ENCODE peak calls at places on chromosomes 11 and 22, in four cellular contexts. C is activated CD4-positive, alpha-beta memory T cell treated with anti-CD3 and anti-CD28 coated beads for 36 hours; L is LHCN-M2; Z is GM04503. H is an unnamed sample.

GRCh38 chr11:44763111-44763820 is 36.5 kb downstream of the TSPAN18 start:
- DNase-seq in Z (no peak), L (no peak), C (peak), H (peak)

GRCh38 chr11:64762277-64762915 is 2.6 kb upstream of the PYGM start:
- DNase-seq in Z (no peak), C (no peak), L (no peak), H (no peak)

GRCh38 chr11:27304514-27304913 is 58.5 kb downstream of the CCDC34 start:
- DNase-seq in Z (no peak), C (no peak), L (no peak), H (no peak)

GRCh38 chr22:42644422-42645340 is 4.3 kb upstream of the ATP5MGL start:
- DNase-seq in L (peak), C (no peak), Z (no peak), H (no peak)

GRCh38 chr22:26891431-26891830 is 234.0 kb downstream of the MIAT start:
- DNase-seq in L (no peak), C (no peak), Z (no peak), H (no peak)

GRCh38 chr11:124080319-124081001 is 34.8 kb upstream of the VWA5A start:
- DNase-seq in L (no peak), C (no peak), Z (no peak), H (no peak)

GRCh38 chr11:77525455-77526091 is 51.7 kb upstream of the PAK1 start:
- DNase-seq in C (no peak), L (no peak), Z (no peak), H (no peak)

GRCh38 chr22:32622004-32622761 is 147.6 kb downstream of the FBXO7 start:
- DNase-seq in L (peak), C (no peak), Z (peak), H (no peak)

GRCh38 chr11:70502677-70503076 is 104.3 kb downstream of the CTTN start:
- DNase-seq in Z (no peak), L (no peak), C (no peak), H (no peak)

GRCh38 chr11:130115218-130115617 is 44.4 kb upstream of the ST14 start:
- DNase-seq in L (no peak), C (no peak), Z (no peak), H (no peak)

GRCh38 chr11:69360606-69361005 is 66.7 kb downstream of the MYEOV start:
- DNase-seq in L (no peak), Z (no peak), C (peak), H (no peak)

GRCh38 chr11:130165601-130166456 is 6.2 kb downstream of the ST14 start:
- DNase-seq in Z (no peak), C (no peak), L (no peak), H (no peak)

GRCh38 chr11:70504246-70505020 is 106.1 kb downstream of the CTTN start:
- DNase-seq in L (no peak), Z (no peak), C (no peak), H (no peak)

GRCh38 chr11:68009391-68010000 is 631 bp upstream of the ALDH3B1 start:
- DNase-seq in L (peak), Z (no peak), C (peak), H (no peak)

GRCh38 chr22:22060200-22061084 is 77.9 kb upstream of the TOP3B start:
- DNase-seq in L (peak), Z (no peak), C (peak), H (peak)

GRCh38 chr22:20456722-20457076 is 19.1 kb upstream of the SCARF2 start:
- DNase-seq in L (no peak), C (no peak), Z (no peak), H (no peak)

GRCh38 chr11:19740586-19740985 is 27.9 kb downstream of the NAV2 start:
- DNase-seq in Z (no peak), C (no peak), L (no peak), H (peak)

GRCh38 chr11:12187399-12187798 is 77.0 kb downstream of the MICAL2 start:
- DNase-seq in C (peak), Z (no peak), L (peak), H (no peak)

GRCh38 chr11:24386551-24387404 is 110.1 kb upstream of the LUZP2 start:
- DNase-seq in L (peak), C (no peak), Z (no peak), H (no peak)

GRCh38 chr22:50398698-50399648 is 55.8 kb downstream of the PPP6R2 start:
- DNase-seq in Z (no peak), L (no peak), C (no peak), H (no peak)

GRCh38 chr11:117089685-117090084 is 8.5 kb downstream of the SIK3 start:
- DNase-seq in Z (no peak), L (no peak), C (no peak), H (no peak)

GRCh38 chr22:29621761-29622526 is 18.5 kb downstream of the NF2 start:
- DNase-seq in L (peak), Z (peak), C (no peak), H (no peak)

GRCh38 chr11:44634401-44635281 is 69.2 kb downstream of the CD82 start:
- DNase-seq in Z (no peak), L (peak), C (peak), H (peak)

GRCh38 chr11:75768909-75769771 is 562 bp downstream of the DGAT2 start:
- DNase-seq in L (no peak), Z (no peak), C (no peak), H (no peak)

GRCh38 chr22:25896098-25896497 is 154.1 kb downstream of the MYO18B start:
- DNase-seq in L (no peak), Z (no peak), C (no peak), H (peak)

GRCh38 chr11:73239111-73239521 is 21.0 kb downstream of the P2RY2 start:
- DNase-seq in C (no peak), L (no peak), Z (no peak), H (no peak)

GRCh38 chr11:66718320-66718971 is 10.6 kb downstream of the SPTBN2 start:
- DNase-seq in Z (no peak), L (no peak), C (no peak), H (no peak)